ENCODE peak calls at places on chromosomes 11 and 22, in eight cellular contexts. F, J, Z, L, Q, E, R and S are unnamed samples.

GRCh38 chr22:46734830-46735453 is 3.1 kb downstream of the CERK start:
- DNase-seq in L (no peak), Z (peak), E (no peak), Q (no peak), F (peak), R (no peak), J (no peak), S (peak)

GRCh38 chr11:100791873-100792272 is 104.8 kb downstream of the ARHGAP42 start:
- DNase-seq in J (no peak), R (no peak), Q (peak), L (no peak), E (no peak), F (no peak), Z (peak), S (peak)

GRCh38 chr11:111878385-111878765 is 590 bp downstream of the FDXACB1 start:
- DNase-seq in R (no peak), J (no peak), Q (no peak), F (no peak), L (no peak), Z (no peak), E (peak), S (peak)

GRCh38 chr11:109320595-109320994 is 101.4 kb upstream of the C11orf87 start:
- DNase-seq in Z (no peak), R (no peak), Q (peak), L (no peak), E (no peak), F (no peak), J (peak), S (peak)

GRCh38 chr11:66789097-66789890 is 53.9 kb upstream of the RCE1 start:
- DNase-seq in R (no peak), Q (no peak), L (no peak), F (no peak), Z (no peak), J (no peak), E (no peak), S (no peak)

GRCh38 chr11:78132475-78132874 is 7.0 kb downstream of the ALG8 start:
- DNase-seq in F (no peak), E (no peak), Z (no peak), Q (no peak), J (no peak), R (no peak), L (no peak), S (no peak)

GRCh38 chr11:45446426-45446825 is 160.3 kb upstream of the SYT13 start:
- DNase-seq in F (no peak), R (no peak), Z (no peak), L (no peak), Q (no peak), E (no peak), J (no peak), S (no peak)

GRCh38 chr11:78932757-78933156 is 358.1 kb upstream of the NARS2 start:
- DNase-seq in F (no peak), L (no peak), R (no peak), Z (no peak), E (no peak), J (no peak), Q (no peak), S (no peak)

GRCh38 chr11:10943968-10944367 is 86.1 kb upstream of the ZBED5 start:
- DNase-seq in E (no peak), Z (no peak), Q (no peak), R (no peak), J (peak), L (no peak), F (no peak), S (peak)

GRCh38 chr22:49936973-49937757 is 18.7 kb downstream of the CRELD2 start:
- DNase-seq in E (no peak), R (no peak), Z (no peak), J (no peak), F (no peak), L (peak), Q (no peak), S (no peak)

GRCh38 chr22:44755956-44756361 is 3.6 kb downstream of the ARHGAP8 start:
- DNase-seq in Q (peak), F (peak), J (no peak), L (no peak), E (no peak), R (peak), Z (no peak), S (no peak)

GRCh38 chr22:48838376-48838775 is 989.3 kb downstream of the BRD1 start:
- DNase-seq in E (no peak), J (no peak), Q (no peak), L (no peak), Z (no peak), F (no peak), R (no peak), S (no peak)
- TF ChIP-seq CTCF in E (no peak), J (no peak), Q (no peak), L (no peak), Z (no peak), F (no peak), R (no peak), S (no peak)

DNA sequence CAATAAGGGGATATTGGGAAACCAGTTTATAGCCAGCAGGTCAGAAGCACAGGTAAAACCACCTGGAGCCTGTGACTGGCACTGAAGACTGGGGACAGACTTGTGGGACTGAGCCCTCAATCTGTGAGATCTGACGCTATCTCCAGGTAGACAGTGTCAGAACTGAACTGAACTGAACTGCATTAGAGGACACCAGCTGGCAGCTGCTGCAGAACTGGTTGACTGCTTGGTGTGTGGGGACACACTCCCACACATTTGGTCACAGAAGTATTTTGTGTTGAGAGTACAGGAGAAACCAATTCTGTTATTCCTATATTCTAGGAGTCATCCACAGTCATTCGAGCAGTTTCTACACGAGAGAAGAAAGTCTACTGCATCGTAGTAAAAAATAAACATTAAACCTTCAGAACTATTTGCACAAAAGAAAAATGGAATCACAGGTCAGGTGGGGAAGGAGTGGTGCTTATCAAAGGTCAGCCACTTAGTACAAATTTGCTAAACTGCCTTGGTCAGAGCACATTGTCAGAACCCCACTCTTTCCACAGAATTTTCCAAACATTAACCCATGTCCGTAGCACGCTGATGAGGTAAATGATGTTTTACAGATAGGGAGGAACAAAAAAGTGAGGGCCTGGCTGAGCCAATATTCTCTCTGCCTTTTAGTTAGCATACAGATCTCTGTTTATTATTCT is 77.2 kb downstream of the SIK3 start:
- DNase-seq in J (no peak), F (no peak), L (no peak), Q (no peak), E (no peak), Z (no peak), R (no peak), S (no peak)
- H3K4me3 ChIP-seq in J (no peak), F (no peak), L (no peak), Q (no peak), E (no peak), Z (no peak), R (no peak), S (no peak)

GRCh38 chr22:30424471-30425326 is 869 bp upstream of the MTFP1 start:
- DNase-seq in R (peak), Q (peak), Z (no peak), L (no peak), E (no peak), F (no peak), J (peak), S (no peak)

GRCh38 chr22:30423959-30424380 is 1.6 kb upstream of the MTFP1 start:
- DNase-seq in J (peak), L (peak), Z (peak), Q (peak), R (peak), F (peak), E (peak), S (peak)

GRCh38 chr22:30421695-30422480 is 3.7 kb upstream of the MTFP1 start:
- DNase-seq in E (no peak), R (no peak), F (no peak), Z (no peak), J (peak), Q (no peak), L (no peak), S (peak)

GRCh38 chr22:30422481-30423295 is 2.9 kb upstream of the MTFP1 start:
- DNase-seq in L (peak), F (peak), E (peak), J (peak), R (peak), Z (peak), Q (peak), S (peak)

GRCh38 chr22:30423296-30423958 is 2.1 kb upstream of the MTFP1 start:
- DNase-seq in Z (peak), J (no peak), L (peak), R (no peak), E (no peak), F (peak), Q (peak), S (peak)
- TF ChIP-seq CTCF in Z (no peak), J (no peak), L (peak), R (peak), E (no peak), F (no peak), Q (peak), S (peak)

DNA sequence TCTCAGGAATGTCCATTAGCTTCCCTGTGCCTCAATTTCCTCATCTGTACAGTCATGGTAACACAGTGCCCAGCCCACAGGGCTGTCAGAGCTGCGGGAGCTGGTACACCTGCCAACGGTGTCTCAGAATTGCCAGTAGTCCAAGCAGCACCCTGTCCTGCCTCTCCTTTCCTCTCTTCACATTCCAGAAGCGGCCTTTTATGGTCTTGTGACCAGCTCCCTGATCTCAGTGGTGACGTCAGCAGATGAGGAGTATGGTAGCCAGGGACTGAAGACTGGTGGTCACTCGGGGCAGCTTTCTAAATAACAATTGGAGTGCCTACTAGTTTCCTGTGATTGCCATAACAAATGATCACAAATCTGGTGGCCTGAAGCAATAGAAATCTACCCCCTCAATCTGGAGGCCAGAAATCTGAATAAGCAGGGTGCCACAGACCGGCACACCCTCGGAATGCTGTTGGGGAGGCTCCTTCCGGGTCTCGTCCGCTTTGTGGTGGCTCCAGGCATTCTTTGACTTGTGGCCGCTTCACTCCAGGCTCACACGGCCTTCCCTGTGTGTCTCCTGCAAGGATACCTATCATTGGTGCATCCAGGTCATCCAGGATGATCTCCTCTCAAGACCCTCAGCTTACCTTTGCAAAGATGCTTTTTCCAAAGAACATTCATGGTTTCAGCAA is 2.1 kb downstream of the FADD start:
- DNase-seq in E (no peak), L (no peak), R (no peak), Z (no peak), F (no peak), Q (no peak), J (peak), S (peak)
- H3K4me3 ChIP-seq in E (peak), L (peak), R (peak), Z (no peak), F (no peak), Q (no peak), J (peak), S (peak)

DNA sequence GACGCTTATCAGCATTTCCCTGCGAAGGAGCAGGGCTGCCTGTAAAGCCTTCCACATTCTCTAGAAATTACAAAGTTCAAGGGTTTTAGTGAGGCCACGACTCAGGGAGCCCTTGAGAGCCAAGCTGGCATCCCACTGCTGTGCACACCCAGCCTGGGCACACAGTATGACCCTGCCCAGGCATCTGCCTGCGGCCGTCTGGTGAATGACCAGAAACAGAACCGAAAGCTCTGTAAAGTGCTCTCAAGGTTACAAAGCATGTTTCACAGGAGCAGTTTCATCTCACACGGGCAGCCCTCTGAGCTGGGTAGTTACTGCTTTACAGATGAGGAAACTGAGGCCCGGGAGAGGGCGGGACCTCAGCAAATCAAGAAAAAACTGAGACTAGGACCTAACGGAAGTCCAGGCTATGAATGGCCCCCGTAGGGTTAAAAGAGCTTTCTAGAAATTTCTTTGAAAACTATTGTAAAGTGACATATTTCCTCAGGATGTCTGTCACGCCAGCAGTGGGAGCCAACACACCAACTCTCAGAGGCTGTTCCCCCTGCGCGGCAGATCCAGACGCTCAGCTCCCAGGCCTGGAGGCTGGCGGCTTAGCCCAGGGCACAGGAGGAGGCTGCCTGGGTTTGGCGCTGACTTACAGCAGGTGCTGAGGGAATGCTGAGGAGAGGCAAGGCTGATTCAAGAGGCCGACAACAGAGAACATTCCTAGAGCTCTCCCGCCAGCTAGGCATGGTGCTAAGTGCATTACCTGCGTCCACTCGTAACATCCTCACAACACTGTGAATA is 7.7 kb upstream of the TCF20 start:
- DNase-seq in F (no peak), E (no peak), J (no peak), R (peak), Q (no peak), L (no peak), Z (peak), S (peak)
- TF ChIP-seq CTCF in F (no peak), E (no peak), J (peak), R (peak), Q (no peak), L (no peak), Z (peak), S (peak)

DNA sequence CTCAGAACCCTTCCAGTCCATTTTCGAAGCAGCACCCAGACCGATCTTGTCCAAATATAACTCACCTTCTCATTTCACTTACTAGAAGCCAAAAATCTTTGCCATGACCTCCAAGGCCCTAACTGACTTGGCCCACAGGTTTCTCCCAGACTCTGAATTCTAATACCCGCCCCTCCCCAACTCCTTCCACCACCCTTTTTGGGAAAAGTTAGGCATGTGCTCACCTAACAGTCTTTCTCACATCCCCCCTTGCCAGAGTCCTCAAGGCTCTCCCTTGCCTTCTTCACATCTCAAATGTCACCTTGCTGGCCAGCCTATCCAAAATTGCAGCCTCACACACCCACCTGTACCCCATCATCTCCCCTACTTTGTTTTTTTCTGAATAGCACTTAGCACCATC is 369.3 kb downstream of the NXPE2 start:
- DNase-seq in L (no peak), E (no peak), Z (no peak), F (no peak), J (no peak), R (no peak), Q (no peak), S (no peak)
- H3K4me3 ChIP-seq in L (no peak), E (no peak), Z (no peak), F (no peak), J (no peak), R (no peak), Q (no peak), S (no peak)

GRCh38 chr11:61171907-61172306 is 10.7 kb upstream of the VPS37C start:
- DNase-seq in F (no peak), J (no peak), R (no peak), L (no peak), Z (no peak), Q (no peak), E (no peak), S (no peak)
- TF ChIP-seq CTCF in F (no peak), J (no peak), R (no peak), L (no peak), Z (no peak), Q (no peak), E (no peak), S (no peak)